ENCODE peak calls at places on chromosomes 11 and 22, in four cellular contexts. One of them, this sample, is unnamed.
A peak's percentile ranks its signal among the peaks of the same experiment; 100 is the strongest.

GRCh38 chr11:114160884-114161283 is 101.4 kb downstream of the ZBTB16 start:
- DNase-seq in spleen: no peak
- DNase-seq in HCT116: no peak
- DNase-seq in GM23338: no peak
- DNase-seq in this sample: no peak

GRCh38 chr11:102489469-102490145 is 37.0 kb upstream of the TMEM123 start:
- DNase-seq in spleen: no peak
- DNase-seq in HCT116: no peak
- DNase-seq in GM23338: no peak
- DNase-seq in this sample: no peak

GRCh38 chr11:13997881-13998280 is 35.4 kb downstream of the SPON1 start:
- DNase-seq in spleen: no peak
- DNase-seq in HCT116: no peak
- DNase-seq in GM23338: no peak
- DNase-seq in this sample: no peak

GRCh38 chr22:19610518-19611253 is 86.5 kb upstream of the CLDN5 start:
- DNase-seq in spleen: no peak
- DNase-seq in HCT116: no peak
- DNase-seq in GM23338: peak; percentile 61
- DNase-seq in this sample: no peak

GRCh38 chr11:74037309-74037708 is 28.4 kb upstream of the UCP3 start:
- DNase-seq in spleen: no peak
- DNase-seq in HCT116: peak; percentile 36
- DNase-seq in GM23338: no peak
- DNase-seq in this sample: no peak

GRCh38 chr11:44842219-44842618 is 108.5 kb downstream of the TP53I11 start:
- DNase-seq in spleen: no peak
- DNase-seq in HCT116: no peak
- DNase-seq in GM23338: no peak
- DNase-seq in this sample: no peak

GRCh38 chr11:128299132-128299726 is 288.1 kb downstream of the ETS1 start:
- DNase-seq in spleen: no peak
- DNase-seq in HCT116: no peak
- DNase-seq in GM23338: no peak
- DNase-seq in this sample: no peak

GRCh38 chr11:117830072-117830471 is 5.5 kb upstream of the FXYD2 start:
- DNase-seq in spleen: peak; percentile 68
- DNase-seq in HCT116: no peak
- DNase-seq in GM23338: no peak
- DNase-seq in this sample: peak; percentile 47

GRCh38 chr11:134224710-134225662 is 515 bp downstream of the VPS26B start:
- DNase-seq in spleen: peak; percentile 93
- DNase-seq in HCT116: no peak
- DNase-seq in GM23338: peak; percentile 52
- DNase-seq in this sample: no peak

GRCh38 chr22:44460287-44461082 is 37.5 kb downstream of the RTL6 start:
- DNase-seq in spleen: peak; percentile 1
- DNase-seq in HCT116: no peak
- DNase-seq in GM23338: no peak
- DNase-seq in this sample: peak; percentile 72

GRCh38 chr22:28029201-28029948 is 110.3 kb upstream of the PITPNB start:
- DNase-seq in spleen: peak; percentile 84
- DNase-seq in HCT116: no peak
- DNase-seq in GM23338: peak; percentile 24
- DNase-seq in this sample: no peak

GRCh38 chr11:87092159-87092558 is 54.4 kb downstream of the TMEM135 start:
- DNase-seq in spleen: no peak
- DNase-seq in HCT116: no peak
- DNase-seq in GM23338: no peak
- DNase-seq in this sample: no peak

GRCh38 chr11:32432565-32433248 is 2.6 kb downstream of the WT1 start:
- DNase-seq in spleen: no peak
- DNase-seq in HCT116: no peak
- DNase-seq in GM23338: peak; percentile 27
- DNase-seq in this sample: no peak
- H3K27me3 ChIP-seq in spleen: no peaks in the 10 kb centered on the region
- H3K27me3 ChIP-seq in HCT116: peaks cover 4% of the 10 kb centered on the region
- H3K27me3 ChIP-seq in GM23338: peaks cover 99% of the 10 kb centered on the region
- H3K27me3 ChIP-seq in this sample: no peaks in the 10 kb centered on the region

DNA sequence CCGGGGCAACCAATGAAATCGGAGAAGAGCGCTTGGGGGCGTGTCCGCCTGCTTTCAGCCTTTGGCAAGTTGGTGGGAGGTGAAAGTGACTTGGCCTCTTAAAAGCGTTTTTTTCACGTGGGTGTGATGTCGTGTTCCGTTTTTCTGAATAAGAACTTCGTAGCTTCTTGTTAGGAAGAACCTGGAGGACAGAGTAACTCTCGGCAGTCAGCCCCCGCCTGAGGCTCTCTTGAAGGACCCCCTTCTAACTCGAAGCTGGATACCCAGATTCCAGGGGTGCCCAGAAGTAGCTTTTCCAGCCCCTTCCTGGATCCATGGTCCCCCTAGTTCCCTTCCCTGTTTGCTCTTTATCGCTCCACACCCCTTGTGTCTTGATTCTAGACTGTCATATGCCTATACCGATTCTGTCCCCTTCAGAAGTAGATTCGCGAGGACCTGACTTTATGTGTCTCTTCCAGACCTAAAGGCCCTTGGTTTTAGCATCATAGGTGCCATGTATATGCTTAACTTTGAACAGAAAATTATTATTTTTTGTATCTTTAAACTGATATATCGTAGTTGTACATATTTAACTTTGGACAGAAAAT is 915 bp upstream of the OSBP start:
- DNase-seq in spleen: peak; percentile 98
- DNase-seq in HCT116: no peak
- DNase-seq in GM23338: no peak
- DNase-seq in this sample: no peak
- TF ChIP-seq POLR2AphosphoS5 in spleen: no peak
- TF ChIP-seq POLR2AphosphoS5 in HCT116: peak; percentile 47
- TF ChIP-seq POLR2AphosphoS5 in GM23338: peak; percentile 29
- TF ChIP-seq POLR2AphosphoS5 in this sample: peak; percentile 5

GRCh38 chr11:64296830-64297721 is 3.1 kb upstream of the CATSPERZ start:
- DNase-seq in spleen: no peak
- DNase-seq in HCT116: no peak
- DNase-seq in GM23338: peak; percentile 43
- DNase-seq in this sample: no peak
- H3K27me3 ChIP-seq in spleen: peaks cover 15% of the 10 kb centered on the region
- H3K27me3 ChIP-seq in HCT116: no peaks in the 10 kb centered on the region
- H3K27me3 ChIP-seq in GM23338: peaks cover 100% of the 10 kb centered on the region
- H3K27me3 ChIP-seq in this sample: peaks cover 4% of the 10 kb centered on the region

GRCh38 chr11:34621876-34622275 is 983 bp downstream of the EHF start:
- DNase-seq in spleen: no peak
- DNase-seq in HCT116: no peak
- DNase-seq in GM23338: no peak
- DNase-seq in this sample: no peak

GRCh38 chr11:34623463-34623862 is 2.6 kb downstream of the EHF start:
- DNase-seq in spleen: no peak
- DNase-seq in HCT116: no peak
- DNase-seq in GM23338: no peak
- DNase-seq in this sample: no peak

GRCh38 chr11:34619062-34619516 is 1.8 kb upstream of the EHF start:
- DNase-seq in spleen: no peak
- DNase-seq in HCT116: no peak
- DNase-seq in GM23338: no peak
- DNase-seq in this sample: no peak

GRCh38 chr11:34620202-34620601 is 691 bp upstream of the EHF start:
- DNase-seq in spleen: no peak
- DNase-seq in HCT116: no peak
- DNase-seq in GM23338: no peak
- DNase-seq in this sample: no peak

GRCh38 chr11:34620820-34621792 is at the start of gene EHF:
- DNase-seq in spleen: no peak
- DNase-seq in HCT116: no peak
- DNase-seq in GM23338: no peak
- DNase-seq in this sample: no peak
- TF ChIP-seq POLR2AphosphoS5 in spleen: no peak
- TF ChIP-seq POLR2AphosphoS5 in HCT116: no peak
- TF ChIP-seq POLR2AphosphoS5 in GM23338: no peak
- TF ChIP-seq POLR2AphosphoS5 in this sample: peak; percentile 13

This sample was measured in vagina.